ENCODE peak calls at places on chromosomes 2 and 18, in four cellular contexts. C is D341Med; X is activated naive CD8-positive, alpha-beta T cell treated with anti-CD3 and anti-CD28 coated beads for 36 hours; E is ureter. Z is an unnamed sample.

GRCh38 chr2:139369423-139370409 is 589.5 kb upstream of the NXPH2 start:
- DNase-seq in C (no peak), X (no peak), E (no peak), Z (no peak)

GRCh38 chr2:178002038-178002437 is 70.5 kb downstream of the PDE11A start:
- DNase-seq in C (no peak), X (no peak), E (no peak), Z (no peak)

GRCh38 chr18:9565407-9565806 is 49.0 kb downstream of the PPP4R1 start:
- DNase-seq in C (no peak), X (no peak), E (no peak), Z (no peak)

GRCh38 chr2:67210430-67210829 is 186.7 kb upstream of the ETAA1 start:
- DNase-seq in C (no peak), X (no peak), E (no peak), Z (no peak)

GRCh38 chr2:196516541-196516940 is 123.0 kb upstream of the CCDC150 start:
- DNase-seq in C (no peak), X (no peak), E (no peak), Z (no peak)

GRCh38 chr2:241863021-241863954 is 4.6 kb upstream of the PDCD1 start:
- DNase-seq in C (peak), X (peak), E (no peak), Z (peak)

GRCh38 chr2:67974564-67975430 is 88.0 kb downstream of the C1D start:
- DNase-seq in C (no peak), X (no peak), E (peak), Z (no peak)

GRCh38 chr2:190267302-190267701 is 52.3 kb downstream of the HIBCH start:
- DNase-seq in C (no peak), X (no peak), E (no peak), Z (no peak)

GRCh38 chr2:61911510-61911909 is 6.0 kb downstream of the COMMD1 start:
- DNase-seq in C (no peak), X (no peak), E (no peak), Z (no peak)

GRCh38 chr2:89780318-89780717 is 1088.8 kb downstream of the RPIA start:
- DNase-seq in C (no peak), X (no peak), E (no peak), Z (no peak)

GRCh38 chr18:11154983-11155759 is 5.8 kb upstream of the PIEZO2 start:
- DNase-seq in C (no peak), X (no peak), E (no peak), Z (no peak)

GRCh38 chr2:121356058-121356640 is 71.1 kb upstream of the TFCP2L1 start:
- DNase-seq in C (peak), X (no peak), E (peak), Z (no peak)

GRCh38 chr2:215973954-215974699 is 39.2 kb downstream of the MREG start:
- DNase-seq in C (no peak), X (no peak), E (no peak), Z (no peak)

GRCh38 chr2:69977208-69977607 is 15.8 kb upstream of the ASPRV1 start:
- DNase-seq in C (no peak), X (no peak), E (no peak), Z (no peak)

GRCh38 chr2:192159764-192160163 is 35.0 kb downstream of the TMEFF2 start:
- DNase-seq in C (no peak), X (no peak), E (no peak), Z (no peak)

GRCh38 chr2:181074457-181074856 is 94.1 kb downstream of the UBE2E3 start:
- DNase-seq in C (no peak), X (no peak), E (no peak), Z (no peak)

GRCh38 chr2:192195548-192196418 is 1.1 kb upstream of the TMEFF2 start:
- DNase-seq in C (peak), X (peak), E (peak), Z (peak)

GRCh38 chr2:1929001-1929400 is 184.7 kb upstream of the PXDN start:
- DNase-seq in C (no peak), X (no peak), E (no peak), Z (no peak)